ENCODE peak calls at places on chromosomes 6 and 20, in eight cellular contexts. Y is cardiac fibroblast, I is AG09309, T is heart left ventricle, N is heart right ventricle, D is DND-41, K is foreskin keratinocyte, B is H9. V is an unnamed sample.

GRCh38 chr6:149043476-149044130 is 273.9 kb upstream of the TAB2 start:
- DNase-seq in Y (peak; percentile 28), I (no peak), T (no peak), N (no peak), D (peak; percentile 43), K (no peak), B (peak; percentile 74), V (no peak)

GRCh38 chr20:32457476-32457986 is 99.4 kb downstream of the ASXL1 start:
- DNase-seq in Y (peak; percentile 63), I (no peak), T (peak; percentile 75), N (peak; percentile 60), D (no peak), K (no peak), B (peak; percentile 96), V (peak; percentile 45)

GRCh38 chr6:154986787-154987235 is 8.3 kb upstream of the TIAM2 start:
- DNase-seq in Y (no peak), I (no peak), T (no peak), N (no peak), D (no peak), K (no peak), B (no peak), V (no peak)

GRCh38 chr20:56829788-56830385 is 200.8 kb downstream of the TFAP2C start:
- DNase-seq in Y (no peak), I (no peak), T (no peak), N (no peak), D (no peak), K (no peak), B (peak; percentile 57), V (no peak)

GRCh38 chr20:42589976-42590639 is 599.6 kb downstream of the PTPRT start:
- DNase-seq in Y (no peak), I (no peak), T (no peak), N (no peak), D (peak; percentile 8), K (no peak), B (no peak), V (no peak)

GRCh38 chr6:13026100-13026499 is 302.2 kb downstream of the TBC1D7 start:
- DNase-seq in Y (no peak), I (no peak), T (no peak), N (no peak), D (no peak), K (no peak), B (no peak), V (no peak)

GRCh38 chr6:35251949-35252348 is 7.6 kb upstream of the ZNF76 start:
- DNase-seq in Y (no peak), I (no peak), T (no peak), N (no peak), D (no peak), K (no peak), B (no peak), V (no peak)

GRCh38 chr6:164085552-164086325 is 671.2 kb downstream of the QKI start:
- DNase-seq in Y (peak; percentile 88), I (peak; percentile 35), T (peak; percentile 84), N (peak; percentile 81), D (no peak), K (no peak), B (peak; percentile 51), V (peak; percentile 83)

GRCh38 chr6:44234101-44235090 is 11.0 kb downstream of the SLC29A1 start:
- DNase-seq in Y (peak; percentile 76), I (no peak), T (peak; percentile 92), N (peak; percentile 89), D (no peak), K (peak; percentile 67), B (peak; percentile 88), V (peak; percentile 85)

GRCh38 chr6:24554474-24554873 is 59.7 kb downstream of the ALDH5A1 start:
- DNase-seq in Y (no peak), I (no peak), T (no peak), N (no peak), D (no peak), K (no peak), B (no peak), V (no peak)

GRCh38 chr20:25033250-25033940 is 24.5 kb downstream of the ACSS1 start:
- DNase-seq in Y (no peak), I (no peak), T (no peak), N (no peak), D (no peak), K (no peak), B (no peak), V (peak; percentile 23)

GRCh38 chr6:20202070-20202658 is 10.1 kb downstream of the MBOAT1 start:
- DNase-seq in Y (peak; percentile 74), I (peak; percentile 8), T (no peak), N (no peak), D (no peak), K (peak; percentile 61), B (no peak), V (peak; percentile 40)

GRCh38 chr20:12051206-12052163 is 133.8 kb downstream of the BTBD3 start:
- DNase-seq in Y (no peak), I (no peak), T (no peak), N (no peak), D (no peak), K (no peak), B (no peak), V (peak; percentile 23)

GRCh38 chr20:20096421-20096820 is 44.1 kb downstream of the CFAP61 start:
- DNase-seq in Y (no peak), I (no peak), T (no peak), N (no peak), D (no peak), K (no peak), B (no peak), V (no peak)

GRCh38 chr6:5333653-5334052 is 72.3 kb downstream of the FARS2 start:
- DNase-seq in Y (peak; percentile 30), I (peak; percentile 13), T (no peak), N (no peak), D (no peak), K (peak; percentile 40), B (no peak), V (peak; percentile 77)

GRCh38 chr20:20143165-20143564 is 90.8 kb downstream of the CFAP61 start:
- DNase-seq in Y (no peak), I (no peak), T (no peak), N (no peak), D (no peak), K (no peak), B (no peak), V (no peak)

GRCh38 chr6:54361734-54362133 is 53.5 kb downstream of the TINAG start:
- DNase-seq in Y (no peak), I (no peak), T (no peak), N (no peak), D (no peak), K (peak; percentile 73), B (no peak), V (no peak)

GRCh38 chr6:170453586-170454511 is 99.3 kb downstream of the PSMB1 start:
- DNase-seq in Y (no peak), I (no peak), T (no peak), N (no peak), D (no peak), K (no peak), B (no peak), V (no peak)

GRCh38 chr6:5139828-5140771 is 55.0 kb downstream of the PPP1R3G start:
- DNase-seq in Y (no peak), I (no peak), T (no peak), N (no peak), D (no peak), K (no peak), B (no peak), V (no peak)

GRCh38 chr20:33636776-33637175 is 25.4 kb upstream of the C20orf144 start:
- DNase-seq in Y (no peak), I (no peak), T (no peak), N (no peak), D (no peak), K (no peak), B (peak; percentile 8), V (no peak)

DNA sequence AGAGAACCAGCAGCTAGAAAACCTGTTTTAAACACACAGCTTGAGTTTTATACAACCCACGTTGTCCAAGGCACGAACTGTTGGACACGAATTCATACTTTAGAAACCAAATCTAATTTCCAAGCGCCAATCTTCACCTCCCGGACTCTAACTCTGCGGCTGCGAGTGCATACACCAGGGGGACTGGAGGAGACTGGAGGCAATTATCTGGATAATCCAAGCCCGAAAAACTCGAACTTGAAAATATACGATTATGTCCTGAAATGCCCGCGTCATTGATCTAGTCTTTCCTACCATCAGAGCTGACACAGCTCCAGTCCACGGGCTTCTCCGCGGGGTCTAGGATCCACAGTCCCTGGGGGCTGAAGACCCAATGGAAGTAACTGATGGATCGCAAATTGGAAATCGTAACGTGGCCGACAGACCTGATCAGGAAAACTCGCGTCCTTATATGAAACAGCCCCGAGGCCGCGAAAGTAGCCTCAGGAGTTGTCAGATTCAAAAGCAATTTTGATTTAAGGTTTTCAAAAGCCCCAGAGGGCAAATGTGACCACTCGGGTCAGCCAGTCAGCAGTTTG is 809 bp upstream of the HEY2 start:
- DNase-seq in Y (peak; percentile 35), I (no peak), T (no peak), N (no peak), D (no peak), K (peak; percentile 36), B (no peak), V (peak; percentile 26)
- TF ChIP-seq CTCF in Y (peak; percentile 3), I (no peak), T (no peak), N (no peak), D (no peak), K (no peak), B (peak; percentile 20), V (peak; percentile 32)

GRCh38 chr6:71332012-71332411 is 43.4 kb downstream of the OGFRL1 start:
- DNase-seq in Y (peak; percentile 7), I (no peak), T (no peak), N (no peak), D (no peak), K (no peak), B (no peak), V (no peak)
- TF ChIP-seq CTCF in Y (no peak), I (no peak), T (no peak), N (no peak), D (no peak), K (no peak), B (no peak), V (no peak)

GRCh38 chr6:79574636-79575035 is 37.4 kb upstream of the LCA5 start:
- DNase-seq in Y (peak; percentile 78), I (no peak), T (no peak), N (no peak), D (no peak), K (peak; percentile 52), B (peak; percentile 39), V (peak; percentile 40)

GRCh38 chr6:79570129-79570801 is 33.0 kb upstream of the LCA5 start:
- DNase-seq in Y (peak; percentile 63), I (peak; percentile 16), T (no peak), N (no peak), D (no peak), K (peak; percentile 83), B (peak; percentile 79), V (peak; percentile 75)

GRCh38 chr6:79570802-79571367 is 33.7 kb upstream of the LCA5 start:
- DNase-seq in Y (peak; percentile 69), I (peak; percentile 14), T (no peak), N (no peak), D (no peak), K (no peak), B (no peak), V (peak; percentile 53)
- TF ChIP-seq CTCF in Y (peak; percentile 58), I (peak; percentile 56), T (peak; percentile 77), N (peak; percentile 85), D (peak; percentile 60), K (peak; percentile 80), B (peak; percentile 73), V (peak; percentile 60)

DNA sequence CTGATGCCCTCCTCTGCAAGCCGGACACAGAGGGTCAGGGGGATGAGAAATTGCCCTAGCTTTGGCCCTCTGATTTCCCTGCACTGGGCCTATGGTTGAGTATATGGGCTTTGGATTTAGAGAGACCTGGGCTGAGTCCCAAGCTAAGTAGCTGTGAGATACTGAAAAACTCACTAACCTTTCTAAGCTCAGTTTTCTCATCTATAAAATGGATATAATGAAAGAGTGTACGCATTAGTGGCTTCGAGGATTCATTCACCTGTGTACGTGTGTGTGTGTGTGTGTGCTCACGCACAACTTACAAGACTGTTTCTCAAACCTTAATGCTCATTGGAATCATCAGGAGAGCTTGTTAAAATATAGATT is 12.7 kb upstream of the RBPJL start:
- DNase-seq in Y (no peak), I (no peak), T (no peak), N (no peak), D (no peak), K (no peak), B (no peak), V (no peak)
- TF ChIP-seq CTCF in Y (no peak), I (no peak), T (no peak), N (no peak), D (no peak), K (no peak), B (no peak), V (no peak)

V was measured in fibroblast of the aortic adventitia.